ENCODE peak calls at places on chromosomes 13 and 19, in ten cellular contexts. Y is astrocyte of the cerebellum; G is coronary artery; A is neural progenitor cell; W is A549; J is fibroblast of gingiva; F is SHP77; K is stimulated activated CD4-positive, alpha-beta T cell treated with anti-CD3 and anti-CD28 coated beads, Interleukin-4, amount 100 ng/mL, for 24 hours; U is right cardiac atrium; Q is nucleus accumbens. Z is an unnamed sample.

GRCh38 chr19:46787331-46788100 is 878 bp downstream of the SLC1A5 start:
- DNase-seq in W (peak; percentile 79), J (peak; percentile 81), Y (no peak), F (peak; percentile 62), Q (no peak), U (peak; percentile 81), A (peak; percentile 74), K (peak; percentile 39), G (peak; percentile 87), Z (no peak)

GRCh38 chr13:97944396-97945029 is 9.0 kb upstream of the IPO5 start:
- DNase-seq in Y (no peak), Q (no peak), W (no peak), K (no peak), F (no peak), G (no peak), U (no peak), J (peak; percentile 15), A (no peak), Z (no peak)

GRCh38 chr13:47903836-47904235 is 97.2 kb downstream of the SUCLA2 start:
- DNase-seq in J (peak; percentile 33), U (no peak), W (no peak), Q (no peak), Y (peak; percentile 31), K (no peak), A (no peak), G (no peak), F (no peak), Z (no peak)

GRCh38 chr13:41652735-41653361 is 195.5 kb downstream of the RGCC start:
- DNase-seq in J (peak; percentile 63), W (peak; percentile 58), K (peak; percentile 49), Q (no peak), F (peak; percentile 6), Y (peak; percentile 68), A (peak; percentile 33), G (no peak), U (no peak), Z (no peak)

GRCh38 chr19:17339088-17339741 is 1.9 kb downstream of the GTPBP3 start:
- DNase-seq in J (no peak), G (no peak), K (peak; percentile 40), Q (no peak), W (no peak), Y (no peak), F (no peak), U (peak; percentile 31), A (no peak), Z (no peak)

GRCh38 chr19:33227242-33227650 is 1.6 kb upstream of the SLC7A10 start:
- DNase-seq in W (no peak), G (no peak), Q (no peak), U (no peak), Y (no peak), K (no peak), F (no peak), A (no peak), J (no peak), Z (no peak)

GRCh38 chr19:45154064-45154827 is 6.5 kb downstream of the NKPD1 start:
- DNase-seq in Y (peak; percentile 59), K (no peak), W (peak; percentile 73), Q (no peak), J (peak; percentile 28), F (no peak), A (no peak), U (peak; percentile 80), G (no peak), Z (no peak)

GRCh38 chr13:109666656-109667448 is 119.5 kb downstream of the IRS2 start:
- DNase-seq in G (no peak), U (no peak), W (peak; percentile 29), J (no peak), F (no peak), Y (no peak), K (no peak), A (no peak), Q (no peak), Z (peak; percentile 13)

GRCh38 chr19:13149628-13150186 is 468 bp downstream of the STX10 start:
- DNase-seq in Y (no peak), A (peak; percentile 72), G (no peak), J (no peak), Q (peak; percentile 37), K (no peak), W (peak; percentile 52), U (peak; percentile 55), F (peak; percentile 45), Z (peak; percentile 22)

GRCh38 chr19:3683866-3684816 is 16.1 kb downstream of the PIP5K1C start:
- DNase-seq in Q (no peak), U (no peak), G (no peak), F (no peak), J (no peak), W (no peak), A (no peak), K (no peak), Y (peak; percentile 74), Z (no peak)

GRCh38 chr13:42272115-42272756 is at the start of gene AKAP11:
- DNase-seq in A (peak; percentile 84), K (peak; percentile 55), W (peak; percentile 15), J (peak; percentile 35), Y (no peak), U (peak; percentile 57), G (no peak), Q (peak; percentile 59), F (peak; percentile 20), Z (peak; percentile 68)

GRCh38 chr13:40146063-40146462 is 490.6 kb downstream of the COG6 start:
- DNase-seq in W (peak; percentile 29), J (no peak), K (no peak), Q (no peak), Y (no peak), U (no peak), A (peak; percentile 26), F (no peak), G (no peak), Z (no peak)

GRCh38 chr13:48155850-48156249 is 60.9 kb upstream of the MED4 start:
- DNase-seq in Q (no peak), U (no peak), A (no peak), K (peak; percentile 27), G (no peak), J (peak; percentile 17), F (no peak), W (peak; percentile 23), Y (peak; percentile 23), Z (peak; percentile 31)

GRCh38 chr19:14558370-14559066 is 13.3 kb downstream of the NDUFB7 start:
- DNase-seq in J (no peak), G (no peak), A (no peak), K (no peak), F (no peak), U (no peak), Q (no peak), W (no peak), Y (no peak), Z (no peak)

GRCh38 chr19:55418185-55418584 is 10.6 kb upstream of the UBE2S start:
- DNase-seq in J (peak; percentile 71), Q (no peak), K (peak; percentile 62), U (peak; percentile 38), W (peak; percentile 88), A (peak; percentile 86), F (peak; percentile 68), G (no peak), Y (peak; percentile 76), Z (peak; percentile 58)

GRCh38 chr19:38336638-38337359 is 1.2 kb downstream of the CATSPERG start:
- DNase-seq in G (peak; percentile 96), Y (peak; percentile 80), J (peak; percentile 82), Q (peak; percentile 60), A (peak; percentile 98), U (peak; percentile 96), F (peak; percentile 90), W (peak; percentile 99), K (peak; percentile 96), Z (peak; percentile 93)

GRCh38 chr13:99601535-99601934 is 100.3 kb downstream of the TM9SF2 start:
- DNase-seq in J (no peak), A (no peak), U (no peak), F (no peak), Q (no peak), G (no peak), W (no peak), K (no peak), Y (no peak), Z (peak; percentile 46)

GRCh38 chr13:114173753-114174152 is 5.3 kb upstream of the CFAP97D2 start:
- DNase-seq in W (no peak), Q (no peak), F (no peak), J (no peak), U (no peak), G (no peak), Y (no peak), A (no peak), K (no peak), Z (no peak)

GRCh38 chr13:34678154-34678553 is 263.9 kb upstream of the NBEA start:
- DNase-seq in A (no peak), F (no peak), K (no peak), Q (no peak), Y (no peak), U (no peak), G (no peak), W (peak; percentile 78), J (no peak), Z (no peak)

GRCh38 chr13:75870397-75870801 is 234.3 kb downstream of the LMO7 start:
- DNase-seq in W (peak; percentile 14), F (peak; percentile 30), Q (peak; percentile 7), J (peak; percentile 14), U (no peak), G (no peak), K (peak; percentile 6), Y (no peak), A (peak; percentile 37), Z (peak; percentile 24)